ENCODE peak calls at places on chromosomes 6 and 20, in four cellular contexts. G is K562, X is GM12891, H is HepG2. O is an unnamed sample.

GRCh38 chr6:35497571-35498406 is 910 bp upstream of the TEAD3 start:
- DNase-seq in G (peak; percentile 84), X (peak; percentile 57), H (peak; percentile 47), O (no peak)

GRCh38 chr6:52116605-52116948 is 29.2 kb upstream of the PKHD1 start:
- DNase-seq in G (no peak), X (no peak), H (no peak), O (no peak)

GRCh38 chr6:15874821-15875220 is 212.0 kb upstream of the DTNBP1 start:
- DNase-seq in G (no peak), X (no peak), H (no peak), O (no peak)

GRCh38 chr6:108942556-108943492 is 94.6 kb downstream of the ARMC2 start:
- DNase-seq in G (no peak), X (no peak), H (no peak), O (no peak)

GRCh38 chr6:107392069-107392468 is 67.3 kb downstream of the PDSS2 start:
- DNase-seq in G (no peak), X (no peak), H (no peak), O (no peak)

GRCh38 chr6:136550330-136551071 is at the start of gene MAP7:
- DNase-seq in G (peak; percentile 93), X (peak; percentile 73), H (no peak), O (peak; percentile 75)

GRCh38 chr6:146028250-146028789 is 542 bp upstream of the GRM1 start:
- DNase-seq in G (peak; percentile 80), X (peak; percentile 32), H (peak; percentile 36), O (no peak)

GRCh38 chr6:89323461-89324098 is 8.5 kb upstream of the GABRR2 start:
- DNase-seq in G (no peak), X (no peak), H (no peak), O (no peak)

GRCh38 chr6:15586528-15586927 is 76.3 kb downstream of the DTNBP1 start:
- DNase-seq in G (no peak), X (no peak), H (no peak), O (no peak)

GRCh38 chr6:44156494-44157151 is 2.0 kb upstream of the CAPN11 start:
- DNase-seq in G (no peak), X (no peak), H (peak; percentile 97), O (no peak)

GRCh38 chr6:6736753-6737654 is 148.5 kb downstream of the LY86 start:
- DNase-seq in G (peak; percentile 87), X (peak; percentile 55), H (no peak), O (no peak)

GRCh38 chr6:118867181-118867580 is 26.8 kb upstream of the ASF1A start:
- DNase-seq in G (no peak), X (no peak), H (no peak), O (no peak)

GRCh38 chr6:33961686-33962085 is 157.9 kb upstream of the MLN start:
- DNase-seq in G (no peak), X (no peak), H (no peak), O (no peak)

GRCh38 chr6:18985958-18986357 is 598.8 kb downstream of the RNF144B start:
- DNase-seq in G (no peak), X (no peak), H (no peak), O (no peak)

GRCh38 chr6:30841644-30842504 is 42.4 kb upstream of the DDR1 start:
- DNase-seq in G (no peak), X (no peak), H (no peak), O (no peak)

GRCh38 chr6:45423111-45423900 is 45.6 kb upstream of the SUPT3H start:
- DNase-seq in G (no peak), X (no peak), H (no peak), O (no peak)

GRCh38 chr20:51400051-51400926 is 142.2 kb downstream of the NFATC2 start:
- DNase-seq in G (no peak), X (peak; percentile 63), H (no peak), O (peak; percentile 73)

GRCh38 chr6:83893024-83893423 is 33.5 kb downstream of the CYB5R4 start:
- DNase-seq in G (no peak), X (no peak), H (no peak), O (no peak)

GRCh38 chr6:54238407-54238806 is 69.8 kb upstream of the TINAG start:
- DNase-seq in G (no peak), X (no peak), H (no peak), O (no peak)

GRCh38 chr6:71012871-71013456 is 56.1 kb upstream of the B3GAT2 start:
- DNase-seq in G (peak; percentile 57), X (peak; percentile 29), H (peak; percentile 57), O (peak; percentile 14)

GRCh38 chr20:62994850-62995249 is 11.9 kb downstream of the BHLHE23 start:
- DNase-seq in G (no peak), X (no peak), H (no peak), O (no peak)

GRCh38 chr6:151351146-151351700 is 40.1 kb downstream of the ZBTB2 start:
- DNase-seq in G (no peak), X (no peak), H (no peak), O (no peak)

GRCh38 chr6:36116943-36117342 is 13.4 kb upstream of the MAPK13 start:
- DNase-seq in G (peak; percentile 49), X (no peak), H (no peak), O (no peak)

GRCh38 chr6:134802426-134803058 is 147.4 kb downstream of the ALDH8A1 start:
- DNase-seq in G (no peak), X (no peak), H (peak; percentile 21), O (no peak)

GRCh38 chr20:42936482-42936881 is 253.2 kb downstream of the PTPRT start:
- DNase-seq in G (no peak), X (no peak), H (no peak), O (no peak)

GRCh38 chr6:33740204-33740608 is 6.5 kb downstream of the IP6K3 start:
- DNase-seq in G (no peak), X (no peak), H (peak; percentile 45), O (no peak)

GRCh38 chr6:133447924-133448323 is 206.8 kb downstream of the EYA4 start:
- DNase-seq in G (no peak), X (no peak), H (no peak), O (no peak)

GRCh38 chr20:57508381-57508780 is 16.6 kb downstream of the CTCFL start:
- DNase-seq in G (no peak), X (no peak), H (no peak), O (no peak)

GRCh38 chr20:46945465-46945864 is 50.8 kb downstream of the EYA2 start:
- DNase-seq in G (no peak), X (no peak), H (no peak), O (no peak)

GRCh38 chr20:53922901-53923314 is 147.5 kb downstream of the BCAS1 start:
- DNase-seq in G (no peak), X (no peak), H (no peak), O (no peak)

GRCh38 chr6:149239573-149240209 is 77.8 kb upstream of the TAB2 start:
- DNase-seq in G (no peak), X (no peak), H (no peak), O (no peak)

GRCh38 chr6:111423055-111423633 is 59.9 kb downstream of the REV3L start:
- DNase-seq in G (no peak), X (no peak), H (no peak), O (no peak)

GRCh38 chr6:34237316-34237721 is 646 bp downstream of the HMGA1 start:
- DNase-seq in G (peak; percentile 85), X (no peak), H (no peak), O (no peak)

GRCh38 chr6:163263196-163263595 is 151.3 kb upstream of the QKI start:
- DNase-seq in G (no peak), X (no peak), H (no peak), O (no peak)

GRCh38 chr6:134169881-134170486 is 117.6 kb upstream of the SLC2A12 start:
- DNase-seq in G (no peak), X (no peak), H (no peak), O (no peak)

GRCh38 chr6:158807515-158808441 is 11.4 kb downstream of the EZR start:
- DNase-seq in G (peak; percentile 39), X (no peak), H (no peak), O (no peak)
- TF ChIP-seq POLR2AphosphoS5 in G (peak; percentile 15), X (peak; percentile 42), H (no peak), O (peak; percentile 53)

GRCh38 chr20:24607402-24607801 is 138.0 kb downstream of the SYNDIG1 start:
- DNase-seq in G (no peak), X (no peak), H (no peak), O (no peak)
- TF ChIP-seq TAF1 in G (no peak), X (no peak), H (no peak), O (no peak)

GRCh38 chr6:75418233-75418632 is 75.4 kb downstream of the FILIP1 start:
- DNase-seq in G (no peak), X (no peak), H (no peak), O (no peak)
- TF ChIP-seq POLR2A in G (no peak), X (no peak), H (no peak), O (no peak)

GRCh38 chr6:26123675-26124549 is 36.7 kb downstream of the HFE start:
- DNase-seq in G (peak; percentile 97), X (peak; percentile 56), H (peak; percentile 100), O (peak; percentile 52)

GRCh38 chr6:26122793-26123674 is 35.8 kb downstream of the HFE start:
- DNase-seq in G (peak; percentile 79), X (peak; percentile 39), H (peak; percentile 100), O (peak; percentile 52)

GRCh38 chr6:26126394-26127221 is 39.4 kb downstream of the HFE start:
- DNase-seq in G (no peak), X (no peak), H (no peak), O (no peak)

GRCh38 chr6:26124550-26125014 is 37.4 kb downstream of the HFE start:
- DNase-seq in G (peak; percentile 52), X (no peak), H (no peak), O (no peak)

GRCh38 chr6:26125015-26125690 is 37.9 kb downstream of the HFE start:
- DNase-seq in G (no peak), X (no peak), H (no peak), O (no peak)
- TF ChIP-seq POLR2AphosphoS5 in G (peak; percentile 63), X (no peak), H (no peak), O (no peak)

GRCh38 chr20:35135867-35136586 is 11.1 kb downstream of the EDEM2 start:
- DNase-seq in G (no peak), X (no peak), H (no peak), O (no peak)
- TF ChIP-seq TAF1 in G (no peak), X (no peak), H (no peak), O (no peak)

O was measured in GM12892.